ENCODE peak calls at places on chromosomes 7 and 10, in nine cellular contexts. M is activated T-helper 1 cell treated with anti-CD3 and anti-CD28 coated beads, Interleukin-12 subunit alpha, Interleukin-12 subunit beta, Interleukin-2, Interleukin-4 antibody, amounts not matched to agents 30 ng/mL and 10 ng/mL and 1 ng/mL, durations not matched to agents 14 hours and 24 hours and 36 hours; Y is B cell; O is H54; J is T-cell; T is A549; N is naive thymus-derived CD4-positive, alpha-beta T cell; Q is hepatocyte; S is dorsolateral prefrontal cortex. L is an unnamed sample.

GRCh38 chr10:73808021-73808815 is 3.2 kb downstream of the NDST2 start:
- DNase-seq in M (no peak), Y (no peak), O (no peak), J (no peak), T (no peak), N (no peak), Q (no peak), S (no peak), L (no peak)

GRCh38 chr7:92810242-92810611 is 26.1 kb downstream of the CDK6 start:
- DNase-seq in M (no peak), Y (no peak), O (no peak), J (no peak), T (peak), N (no peak), Q (no peak), S (no peak), L (no peak)

GRCh38 chr7:130912910-130913720 is 179.1 kb upstream of the KLF14 start:
- DNase-seq in M (peak), Y (peak), O (peak), J (peak), T (peak), N (peak), Q (peak), S (no peak), L (peak)

GRCh38 chr7:140494877-140495276 is 15.6 kb upstream of the MKRN1 start:
- DNase-seq in M (no peak), Y (no peak), O (no peak), J (no peak), T (no peak), N (no peak), Q (no peak), S (no peak), L (no peak)

GRCh38 chr7:45524373-45524913 is 49.7 kb upstream of the ADCY1 start:
- DNase-seq in M (no peak), Y (no peak), O (no peak), J (no peak), T (no peak), N (no peak), Q (no peak), S (no peak), L (no peak)

GRCh38 chr10:33365871-33366411 is 31.5 kb upstream of the NRP1 start:
- DNase-seq in M (no peak), Y (no peak), O (peak), J (no peak), T (peak), N (no peak), Q (no peak), S (no peak), L (peak)

GRCh38 chr7:132161231-132161915 is 414.9 kb downstream of the PLXNA4 start:
- DNase-seq in M (no peak), Y (no peak), O (no peak), J (no peak), T (no peak), N (no peak), Q (peak), S (no peak), L (peak)

GRCh38 chr10:32983333-32983909 is 25.4 kb upstream of the ITGB1 start:
- DNase-seq in M (no peak), Y (no peak), O (no peak), J (no peak), T (peak), N (no peak), Q (peak), S (no peak), L (no peak)

GRCh38 chr10:21488246-21488953 is 37.1 kb downstream of the SKIDA1 start:
- DNase-seq in M (no peak), Y (no peak), O (no peak), J (no peak), T (peak), N (no peak), Q (no peak), S (no peak), L (peak)

GRCh38 chr7:36303202-36304098 is 86.2 kb upstream of the ANLN start:
- DNase-seq in M (no peak), Y (no peak), O (peak), J (no peak), T (peak), N (no peak), Q (peak), S (peak), L (peak)

GRCh38 chr10:46544989-46545791 is 11.3 kb downstream of the GPRIN2 start:
- DNase-seq in M (no peak), Y (peak), O (peak), J (no peak), T (peak), N (no peak), Q (no peak), S (peak), L (no peak)